ENCODE peak calls at places on chromosomes 12 and 14, in four cellular contexts. E is transverse colon, A is endodermal cell, L is tibial artery. O is an unnamed sample.

GRCh38 chr14:35821546-35822411 is 4.4 kb upstream of the BRMS1L start:
- DNase-seq in L (no peak), E (no peak), A (no peak), O (no peak)

GRCh38 chr12:124716208-124717141 is 147.2 kb downstream of the SCARB1 start:
- DNase-seq in E (no peak), L (no peak), A (no peak), O (no peak)

GRCh38 chr12:64687816-64688599 is 71.2 kb downstream of the GNS start:
- DNase-seq in E (no peak), A (no peak), L (peak; percentile 46), O (no peak)

GRCh38 chr14:70708717-70709570 is 67.2 kb downstream of the TTC9 start:
- DNase-seq in L (no peak), A (peak; percentile 63), E (no peak), O (no peak)

GRCh38 chr12:116784238-116784612 is 46.1 kb downstream of the RNFT2 start:
- DNase-seq in L (no peak), E (no peak), A (peak; percentile 75), O (no peak)

GRCh38 chr12:99427104-99427503 is 220.4 kb upstream of the GARIN6 start:
- DNase-seq in E (no peak), L (no peak), A (no peak), O (no peak)

GRCh38 chr14:51251486-51251885 is 11.4 kb downstream of the TMX1 start:
- DNase-seq in A (no peak), E (no peak), L (no peak), O (no peak)

GRCh38 chr14:103879570-103880333 is 32.4 kb upstream of the PPP1R13B start:
- DNase-seq in L (no peak), E (peak; percentile 84), A (peak; percentile 85), O (peak; percentile 61)

GRCh38 chr14:73613419-73613963 is 1.2 kb downstream of the ACOT6 start:
- DNase-seq in A (no peak), E (no peak), L (no peak), O (no peak)

GRCh38 chr12:41188841-41189394 is 798 bp downstream of the PDZRN4 start:
- DNase-seq in L (peak; percentile 67), A (peak; percentile 81), E (no peak), O (no peak)

GRCh38 chr12:41185946-41186345 is 2.2 kb upstream of the PDZRN4 start:
- DNase-seq in L (no peak), E (no peak), A (no peak), O (no peak)

GRCh38 chr12:41188058-41188840 is at the start of gene PDZRN4:
- DNase-seq in A (peak; percentile 88), E (peak; percentile 8), L (peak; percentile 81), O (no peak)

GRCh38 chr12:41190360-41190759 is 2.2 kb downstream of the PDZRN4 start:
- DNase-seq in E (no peak), A (peak; percentile 65), L (no peak), O (no peak)

DNA sequence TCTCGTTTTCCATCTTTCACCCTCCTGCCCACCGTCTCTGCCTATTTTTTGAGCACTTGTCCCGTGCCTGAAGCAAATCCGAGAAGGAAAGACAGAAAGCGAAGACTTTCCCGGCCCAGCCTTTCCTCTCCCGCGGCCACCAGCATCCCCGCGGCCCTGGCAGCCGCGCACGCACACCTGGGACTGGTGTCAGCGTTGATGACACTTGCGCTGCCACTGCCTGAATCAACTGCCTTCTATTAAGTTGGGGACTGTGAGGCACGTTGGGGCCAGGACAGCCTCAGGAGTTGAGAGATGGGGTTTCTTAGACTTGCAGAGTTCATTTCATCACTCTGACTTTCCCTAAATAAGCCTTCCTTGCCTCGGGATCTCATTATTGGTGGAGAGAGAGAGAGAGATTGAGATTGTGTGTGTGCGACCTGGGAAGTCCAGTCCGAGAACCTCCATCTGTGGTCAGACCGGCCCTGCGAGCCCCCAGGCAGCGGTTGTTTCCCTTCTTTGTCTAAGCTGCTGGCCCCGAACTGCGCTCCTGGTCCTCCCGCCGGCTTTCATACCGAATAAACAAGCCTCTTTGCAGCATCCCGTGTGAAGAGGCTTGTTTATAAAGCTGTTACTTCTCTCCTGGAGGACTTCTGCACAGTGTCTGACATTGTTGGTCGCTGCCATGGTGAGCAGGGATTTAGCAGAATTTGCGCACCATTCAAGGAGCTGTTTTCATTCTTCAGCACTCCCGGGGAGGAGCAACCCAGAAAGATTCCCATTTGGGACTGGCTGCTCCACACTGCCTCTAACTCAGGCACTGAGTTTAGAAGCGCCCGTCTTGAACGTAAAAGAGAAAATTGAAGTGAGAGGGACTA is 1.5 kb downstream of the PDZRN4 start:
- DNase-seq in L (peak; percentile 77), E (peak; percentile 16), A (peak; percentile 75), O (no peak)
- H3K4me3 ChIP-seq in L (peak overlapping the region; percentile 78), E (peak overlapping the region; percentile 21), A (peak overlapping the region; percentile 65), O (peak overlapping the region; percentile 57)

DNA sequence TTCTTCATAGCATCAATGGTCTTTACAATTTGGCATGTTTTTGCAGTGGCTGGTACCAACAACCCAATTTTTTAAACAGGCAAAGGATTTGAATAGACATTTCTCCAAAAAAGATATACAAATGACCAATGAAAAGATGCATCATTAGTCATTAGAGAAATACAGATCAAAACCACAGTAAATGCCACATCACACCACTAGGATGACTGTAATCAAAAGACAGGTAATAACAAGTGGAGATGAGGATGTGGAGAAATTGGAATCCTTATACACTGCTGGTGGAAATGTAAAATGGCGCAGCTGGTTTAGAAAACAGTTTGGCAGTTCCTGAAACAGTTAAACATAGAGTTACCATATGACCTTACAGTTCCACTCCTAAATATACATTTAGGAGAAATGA is 55.4 kb downstream of the TGFB3 start:
- DNase-seq in L (no peak), A (no peak), E (no peak), O (no peak)
- TF ChIP-seq CTCF in L (no peak), A (peak; percentile 48), E (no peak), O (no peak)

GRCh38 chr14:68394719-68395117 is 398.1 kb downstream of the ZFP36L1 start:
- DNase-seq in L (no peak), A (no peak), E (no peak), O (peak; percentile 24)

GRCh38 chr14:68397827-68398226 is 395.0 kb downstream of the ZFP36L1 start:
- DNase-seq in E (no peak), L (no peak), A (no peak), O (no peak)

GRCh38 chr14:68397371-68397779 is 395.5 kb downstream of the ZFP36L1 start:
- DNase-seq in E (peak; percentile 74), L (peak; percentile 81), A (no peak), O (peak; percentile 51)

GRCh38 chr14:68395585-68395984 is 397.3 kb downstream of the ZFP36L1 start:
- DNase-seq in L (peak; percentile 81), A (no peak), E (no peak), O (no peak)

GRCh38 chr14:68396411-68396930 is 396.4 kb downstream of the ZFP36L1 start:
- DNase-seq in E (no peak), A (no peak), L (no peak), O (no peak)
- H3K4me1 ChIP-seq in E (peaks cover 30% of the 10 kb centered on the region), A (peaks cover 11% of the 10 kb centered on the region), L (peaks cover 91% of the 10 kb centered on the region), O (peaks cover 82% of the 10 kb centered on the region)

GRCh38 chr12:5094986-5095385 is 51.3 kb downstream of the KCNA5 start:
- DNase-seq in A (no peak), L (no peak), E (no peak), O (no peak)
- H3K4me3 ChIP-seq in A (no peak overlapping the region), L (no peak overlapping the region), E (no peak overlapping the region), O (no peak overlapping the region)

DNA sequence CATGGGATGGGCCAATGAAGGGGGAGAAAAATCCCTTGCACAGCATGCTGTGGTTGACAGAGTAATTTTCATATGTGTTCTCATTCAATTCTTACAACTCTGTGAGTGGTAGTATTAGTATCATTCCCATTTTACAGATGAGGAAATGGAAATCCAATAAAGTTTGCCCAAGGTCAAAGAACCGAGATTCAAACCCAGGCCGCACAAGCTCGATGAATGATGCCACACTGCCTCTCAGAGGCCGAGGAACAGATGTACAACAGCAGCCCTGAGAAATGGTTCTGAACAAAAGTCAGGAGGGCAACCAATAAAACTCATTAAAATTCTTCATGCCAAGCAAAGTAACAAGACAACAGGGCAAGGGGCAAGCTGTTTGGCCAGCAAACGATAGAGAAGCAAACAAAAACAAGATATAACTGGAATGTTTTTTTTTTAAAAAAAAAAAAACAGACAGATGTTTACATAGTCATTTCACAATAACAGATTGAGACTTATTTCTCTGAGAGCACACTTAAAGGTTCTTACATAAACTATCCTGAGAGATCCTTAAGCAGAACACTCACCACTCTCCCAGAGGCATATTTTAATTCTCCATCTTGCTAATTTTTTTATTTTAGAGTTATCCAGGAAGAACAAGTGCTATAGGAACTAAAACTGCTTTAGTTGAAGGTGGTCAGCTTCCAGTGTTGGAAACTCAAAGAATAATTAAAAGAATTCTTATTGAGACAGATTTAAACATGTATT is 85.8 kb downstream of the EXOC5 start:
- DNase-seq in E (no peak), L (no peak), A (peak; percentile 78), O (no peak)
- TF ChIP-seq CTCF in E (no peak), L (no peak), A (peak; percentile 91), O (no peak)

GRCh38 chr12:5478081-5478706 is 46.3 kb downstream of the NTF3 start:
- DNase-seq in L (no peak), E (no peak), A (no peak), O (no peak)
- H3K4me1 ChIP-seq in L (peaks cover 35% of the 10 kb centered on the region), E (no peaks in the 10 kb centered on the region), A (peaks cover 10% of the 10 kb centered on the region), O (peaks cover 1% of the 10 kb centered on the region)

GRCh38 chr12:62813031-62813829 is 121.7 kb downstream of the PPM1H start:
- DNase-seq in E (peak; percentile 45), L (peak; percentile 75), A (peak; percentile 86), O (peak; percentile 68)
- H3K4me3 ChIP-seq in E (no peak overlapping the region), L (no peak overlapping the region), A (no peak overlapping the region), O (peak overlapping the region; percentile 32)

GRCh38 chr12:67663121-67663520 is 14.6 kb downstream of the DYRK2 start:
- DNase-seq in L (no peak), A (no peak), E (no peak), O (no peak)
- TF ChIP-seq CTCF in L (no peak), A (no peak), E (no peak), O (no peak)

DNA sequence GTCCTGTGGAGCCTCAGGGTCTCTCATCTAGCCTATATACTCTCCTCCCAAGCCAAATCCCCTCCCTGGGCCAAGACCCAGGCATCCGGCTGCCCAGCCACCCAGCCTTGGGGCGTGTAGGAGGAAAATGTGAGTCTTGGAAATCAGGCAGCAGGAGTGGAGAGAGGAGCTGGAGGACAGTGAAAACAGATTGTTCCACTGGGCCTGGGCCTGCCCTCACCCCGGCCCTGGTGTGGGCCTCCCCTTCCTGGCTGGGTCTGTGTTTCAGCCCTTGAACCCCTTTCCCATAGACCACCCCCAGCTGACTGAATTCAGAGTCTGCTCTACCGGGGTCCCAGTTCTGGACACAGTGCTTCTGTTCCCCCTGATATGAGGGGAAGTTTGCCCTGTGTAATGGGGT is 6.7 kb downstream of the ITGA5 start:
- DNase-seq in E (no peak), L (peak; percentile 69), A (peak; percentile 44), O (no peak)
- H3K4me1 ChIP-seq in E (peaks cover 25% of the 10 kb centered on the region), L (peaks cover 97% of the 10 kb centered on the region), A (peaks cover 10% of the 10 kb centered on the region), O (peaks cover 100% of the 10 kb centered on the region)